ENCODE peak calls at places on chromosomes 12 and 14, in four cellular contexts. Z is K562, V is HCT116, C is GM12878. B is an unnamed sample.
A peak's percentile ranks its signal among the peaks of the same experiment; 100 is the strongest.

GRCh38 chr12:77120156-77120555 is 54.8 kb upstream of the E2F7 start:
- DNase-seq in V (peak; percentile 24), Z (no peak), C (no peak), B (no peak)

GRCh38 chr14:75283162-75283883 is 4.7 kb downstream of the FOS start:
- DNase-seq in V (no peak), C (no peak), Z (no peak), B (no peak)

GRCh38 chr12:79083181-79083580 is 218.6 kb downstream of the SYT1 start:
- DNase-seq in Z (no peak), C (no peak), V (no peak), B (no peak)

GRCh38 chr14:32546246-32546645 is 217.1 kb downstream of the AKAP6 start:
- DNase-seq in V (no peak), Z (no peak), C (no peak), B (no peak)

GRCh38 chr12:106720696-106721095 is 53.8 kb upstream of the RIC8B start:
- DNase-seq in V (no peak), Z (no peak), C (no peak), B (no peak)

GRCh38 chr14:105589161-105589925 is 63.0 kb downstream of the TMEM121 start:
- DNase-seq in Z (no peak), V (no peak), C (no peak), B (no peak)

GRCh38 chr12:132103542-132104308 is 40.4 kb downstream of the DDX51 start:
- DNase-seq in Z (no peak), C (no peak), V (no peak), B (no peak)

GRCh38 chr14:75654127-75654732 is 6.4 kb downstream of the ERG28 start:
- DNase-seq in Z (peak; percentile 68), V (peak; percentile 44), C (peak; percentile 38), B (peak; percentile 64)

GRCh38 chr12:43951286-43951685 is 115.4 kb downstream of the TMEM117 start:
- DNase-seq in C (no peak), V (no peak), Z (no peak), B (no peak)

GRCh38 chr12:123106640-123107359 is 44.1 kb downstream of the PITPNM2 start:
- DNase-seq in C (no peak), Z (peak; percentile 70), V (no peak), B (no peak)

GRCh38 chr14:52315355-52315718 is 1.2 kb downstream of the PTGER2 start:
- DNase-seq in Z (no peak), V (no peak), C (no peak), B (no peak)

GRCh38 chr12:46831335-46832083 is 5.7 kb upstream of the SLC38A4 start:
- DNase-seq in Z (no peak), V (no peak), C (no peak), B (peak; percentile 73)

GRCh38 chr14:30118992-30119640 is 191.5 kb upstream of the PRKD1 start:
- DNase-seq in Z (no peak), V (no peak), C (no peak), B (no peak)

GRCh38 chr12:1171657-1172056 is 180.6 kb downstream of the ERC1 start:
- DNase-seq in V (no peak), C (no peak), Z (no peak), B (no peak)

GRCh38 chr12:39102474-39103209 is 197.3 kb upstream of the CPNE8 start:
- DNase-seq in V (no peak), C (no peak), Z (no peak), B (no peak)

GRCh38 chr12:57983150-57983857 is 41.9 kb downstream of the ATP23 start:
- DNase-seq in C (no peak), V (peak; percentile 42), Z (no peak), B (peak; percentile 54)

GRCh38 chr14:101821528-101821927 is 60.0 kb downstream of the PPP2R5C start:
- DNase-seq in V (no peak), Z (no peak), C (no peak), B (no peak)

GRCh38 chr12:80829767-80830166 is 108.0 kb downstream of the LIN7A start:
- DNase-seq in Z (no peak), C (no peak), V (no peak), B (no peak)

GRCh38 chr12:111404362-111405148 is 1.2 kb upstream of the SH2B3 start:
- DNase-seq in V (no peak), C (no peak), Z (peak; percentile 86), B (no peak)

GRCh38 chr12:54140958-54141388 is 47.8 kb downstream of the SMUG1 start:
- DNase-seq in C (no peak), Z (no peak), V (no peak), B (no peak)

GRCh38 chr12:68158427-68158826 is 1.1 kb downstream of the IFNG start:
- DNase-seq in V (peak; percentile 40), Z (peak; percentile 28), C (no peak), B (no peak)

GRCh38 chr14:53810221-53810620 is 146.4 kb downstream of the BMP4 start:
- DNase-seq in Z (no peak), V (no peak), C (no peak), B (no peak)

GRCh38 chr14:89543420-89543790 is 126.4 kb upstream of the FOXN3 start:
- DNase-seq in Z (no peak), C (no peak), V (no peak), B (no peak)

GRCh38 chr12:124902916-124903315 is 11.5 kb downstream of the UBC start:
- DNase-seq in C (no peak), V (no peak), Z (no peak), B (no peak)

GRCh38 chr14:37546621-37547447 is 48.2 kb downstream of the FOXA1 start:
- DNase-seq in V (no peak), C (no peak), Z (no peak), B (no peak)

GRCh38 chr14:95483843-95484165 is 32.6 kb downstream of the SYNE3 start:
- DNase-seq in C (no peak), Z (no peak), V (no peak), B (no peak)

GRCh38 chr14:76904100-76904739 is 78.0 kb downstream of the LRRC74A start:
- DNase-seq in V (no peak), C (no peak), Z (no peak), B (no peak)

DNA sequence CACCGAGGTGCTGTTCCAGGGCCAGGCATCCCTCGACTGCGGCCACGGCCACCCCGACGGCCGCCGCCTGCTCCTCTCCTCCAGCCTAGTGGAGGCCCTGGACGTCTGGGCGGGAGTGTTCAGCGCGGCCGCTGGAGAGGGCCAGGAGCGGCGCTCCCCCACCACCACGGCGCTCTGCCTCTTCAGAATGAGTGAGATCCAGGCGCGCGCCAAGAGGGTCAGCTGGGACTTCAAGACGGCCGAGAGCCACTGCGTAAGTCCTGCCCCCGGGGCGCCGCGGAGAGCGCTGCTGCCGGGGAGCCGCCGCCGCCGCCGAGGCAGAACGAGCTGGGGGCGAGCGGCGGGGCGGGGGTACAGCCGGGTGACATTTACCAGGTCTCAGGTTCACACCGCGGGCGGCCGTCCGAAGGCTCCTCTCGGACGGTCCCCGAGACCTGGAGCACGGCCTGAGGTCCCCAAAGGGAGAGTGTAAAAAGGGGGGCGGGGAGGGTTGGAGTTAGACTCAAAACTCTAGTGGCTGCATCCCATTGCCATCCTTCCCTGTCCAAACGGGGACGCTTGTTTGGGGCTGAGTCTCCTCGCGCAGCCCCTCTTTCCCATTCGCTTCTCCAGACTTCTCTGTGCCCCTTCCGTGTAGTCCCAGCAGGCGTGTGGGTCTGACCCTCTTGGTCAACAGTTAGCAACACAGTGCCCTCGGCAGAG is 1.6 kb downstream of the PLXNC1 start:
- DNase-seq in V (no peak), C (no peak), Z (no peak), B (peak; percentile 69)
- TF ChIP-seq EGR1 in V (no peak), C (no peak), Z (no peak), B (no peak)

GRCh38 chr14:99028041-99028440 is 244.0 kb downstream of the BCL11B start:
- DNase-seq in C (no peak), V (no peak), Z (no peak), B (no peak)

GRCh38 chr14:99023371-99023770 is 248.6 kb downstream of the BCL11B start:
- DNase-seq in C (no peak), V (no peak), Z (no peak), B (no peak)

GRCh38 chr14:99026471-99026870 is 245.5 kb downstream of the BCL11B start:
- DNase-seq in V (peak; percentile 94), Z (no peak), C (no peak), B (no peak)

GRCh38 chr14:99025418-99025817 is 246.6 kb downstream of the BCL11B start:
- DNase-seq in V (no peak), Z (no peak), C (no peak), B (no peak)

DNA sequence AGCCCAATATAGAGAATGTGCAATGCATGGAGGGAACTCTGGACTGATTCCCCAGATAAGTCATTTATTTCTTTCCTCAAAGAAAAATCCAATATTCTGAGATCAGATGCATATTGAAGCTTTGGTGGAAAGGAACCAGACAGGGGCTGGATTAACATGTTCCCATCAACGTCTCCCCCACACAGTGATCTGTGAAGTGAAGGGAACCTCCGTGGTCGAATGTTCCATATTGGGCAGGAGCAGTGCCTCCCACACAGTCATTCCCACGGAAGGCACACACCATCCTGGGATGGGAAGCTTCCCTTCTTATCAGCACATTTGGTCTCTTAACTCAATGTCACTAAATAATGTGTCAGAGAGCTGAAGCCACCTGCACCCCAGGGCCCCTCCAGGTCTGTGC is 247.1 kb downstream of the BCL11B start:
- DNase-seq in V (no peak), C (no peak), Z (no peak), B (no peak)
- TF ChIP-seq EGR1 in V (no peak), C (no peak), Z (no peak), B (no peak)

GRCh38 chr14:103144085-103144484 is 20.8 kb downstream of the TNFAIP2 start:
- DNase-seq in C (no peak), Z (no peak), V (no peak), B (no peak)
- TF ChIP-seq EGR1 in C (no peak), Z (no peak), V (no peak), B (no peak)

GRCh38 chr14:50230601-50231474 is 540 bp downstream of the SOS2 start:
- DNase-seq in V (peak; percentile 21), C (peak; percentile 36), Z (peak; percentile 41), B (no peak)
- TF ChIP-seq EGR1 in V (no peak), C (no peak), Z (no peak), B (no peak)

GRCh38 chr12:63845726-63846125 is 1.2 kb downstream of the SRGAP1 start:
- DNase-seq in Z (no peak), C (no peak), V (no peak), B (no peak)
- TF ChIP-seq EGR1 in Z (no peak), C (no peak), V (no peak), B (no peak)

GRCh38 chr12:5882511-5883185 is 62.4 kb downstream of the ANO2 start:
- DNase-seq in V (no peak), Z (peak; percentile 22), C (no peak), B (no peak)
- TF ChIP-seq EGR1 in V (no peak), Z (no peak), C (no peak), B (no peak)

B was measured in H1.